ENCODE peak calls at places on chromosome 16, in seven cellular contexts. G is CD4-positive, CD25-positive, alpha-beta regulatory T cell; O is IMR-90; U is caudate nucleus; R is thoracic aorta; K is kidney; A is suprapubic skin. N is an unnamed sample.
A peak's percentile ranks its signal among the peaks of the same experiment; 100 is the strongest.

GRCh38 chr16:66204761-66205160 is 161.7 kb upstream of the CDH5 start:
- DNase-seq in G (no peak), U (no peak), O (no peak), A (no peak), K (no peak), R (no peak), N (no peak)

GRCh38 chr16:51762081-51762995 is 611.3 kb upstream of the SALL1 start:
- DNase-seq in U (peak; percentile 68), G (no peak), A (peak; percentile 78), O (peak; percentile 70), R (no peak), K (peak; percentile 91), N (no peak)

GRCh38 chr16:5042574-5043171 is 8.9 kb upstream of the NAGPA start:
- DNase-seq in U (peak; percentile 37), K (peak; percentile 26), A (no peak), O (peak; percentile 60), G (no peak), R (no peak), N (no peak)

GRCh38 chr16:64892843-64893242 is 229.0 kb downstream of the CDH11 start:
- DNase-seq in G (no peak), O (peak; percentile 93), R (no peak), A (no peak), K (no peak), U (no peak), N (no peak)

GRCh38 chr16:67547423-67548264 is 14.7 kb upstream of the CTCF start:
- DNase-seq in K (peak; percentile 79), R (no peak), G (peak; percentile 48), U (no peak), O (no peak), A (no peak), N (peak; percentile 63)

GRCh38 chr16:73196670-73197069 is 148.7 kb upstream of the ZFHX3 start:
- DNase-seq in A (no peak), O (peak; percentile 53), K (no peak), U (peak; percentile 20), R (peak; percentile 45), G (no peak), N (no peak)

GRCh38 chr16:77434365-77435239 is at the start of gene ADAMTS18:
- DNase-seq in A (no peak), O (no peak), R (no peak), G (no peak), K (peak; percentile 60), U (no peak), N (no peak)

GRCh38 chr16:48317614-48318013 is 67.6 kb downstream of the SIAH1 start:
- DNase-seq in K (no peak), G (no peak), A (no peak), U (no peak), R (no peak), O (peak; percentile 76), N (no peak)

GRCh38 chr16:46638947-46639925 is 18.1 kb upstream of the SHCBP1 start:
- DNase-seq in R (no peak), O (peak; percentile 73), G (no peak), U (no peak), K (no peak), A (no peak), N (no peak)

GRCh38 chr16:24539850-24540484 is 601 bp downstream of the RBBP6 start:
- DNase-seq in K (peak; percentile 90), G (peak; percentile 51), O (peak; percentile 19), A (peak; percentile 84), U (peak; percentile 77), R (no peak), N (no peak)

GRCh38 chr16:7367309-7367708 is 34.7 kb downstream of the RBFOX1 start:
- DNase-seq in O (no peak), U (no peak), A (no peak), R (no peak), K (no peak), G (no peak), N (no peak)

GRCh38 chr16:4377573-4378146 is 6.0 kb downstream of the VASN start:
- DNase-seq in U (no peak), O (no peak), A (no peak), R (no peak), G (no peak), K (no peak), N (no peak)

GRCh38 chr16:14050297-14051027 is 20.7 kb upstream of the MRTFB start:
- DNase-seq in A (no peak), U (no peak), K (no peak), R (no peak), G (no peak), O (peak; percentile 14), N (no peak)

GRCh38 chr16:58022601-58023371 is 2.8 kb upstream of the MMP15 start:
- DNase-seq in O (peak; percentile 68), G (no peak), U (peak; percentile 53), A (no peak), K (peak; percentile 84), R (no peak), N (no peak)

GRCh38 chr16:57859331-57859730 is 57.0 kb upstream of the KIFC3 start:
- DNase-seq in O (peak; percentile 34), U (no peak), A (no peak), K (no peak), R (no peak), G (no peak), N (no peak)

GRCh38 chr16:15757630-15758251 is 99.1 kb downstream of the MYH11 start:
- DNase-seq in O (no peak), R (no peak), U (no peak), K (peak; percentile 61), A (no peak), G (no peak), N (no peak)

GRCh38 chr16:84845496-84846002 is 25.8 kb downstream of the CRISPLD2 start:
- DNase-seq in G (no peak), O (no peak), A (no peak), U (no peak), R (no peak), K (no peak), N (no peak)

GRCh38 chr16:81061307-81061640 is 15.8 kb downstream of the C16orf46 start:
- DNase-seq in K (no peak), A (no peak), R (no peak), O (no peak), U (no peak), G (no peak), N (no peak)

DNA sequence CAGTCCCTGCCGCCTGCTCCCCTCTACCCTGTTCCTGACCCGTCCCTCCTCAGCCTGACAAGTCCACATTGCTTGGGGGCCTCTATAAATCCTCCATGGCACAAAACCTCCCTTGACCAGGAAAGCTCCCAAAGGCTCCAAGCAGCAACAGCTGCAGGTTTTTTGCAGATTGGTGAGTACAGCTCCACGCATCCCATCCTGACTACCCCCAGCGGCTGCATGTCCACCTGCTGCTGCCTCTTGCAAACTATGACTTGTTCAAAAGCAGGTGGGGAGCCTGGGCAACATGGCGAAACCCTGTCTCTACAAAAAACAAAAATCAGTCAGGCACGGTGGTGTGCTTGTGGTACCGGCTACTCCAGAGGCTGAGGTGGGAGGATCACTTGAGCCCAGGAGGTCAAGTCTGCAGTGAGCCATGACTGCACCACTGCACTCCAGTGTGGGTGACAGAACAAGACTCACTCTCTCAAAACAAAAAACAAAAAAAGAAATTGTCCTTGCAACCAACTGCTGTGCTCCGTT is 122.8 kb downstream of the ANKRD11 start:
- DNase-seq in A (no peak), O (no peak), K (peak; percentile 28), U (no peak), G (no peak), R (no peak), N (no peak)
- H3K27ac ChIP-seq in A (no peak overlapping the region), O (no peak overlapping the region), K (no peak overlapping the region), U (no peak overlapping the region), G (no peak overlapping the region), R (no peak overlapping the region), N (no peak overlapping the region)

GRCh38 chr16:49701867-49702494 is 153.9 kb downstream of the ZNF423 start:
- DNase-seq in K (no peak), U (no peak), G (no peak), R (no peak), A (peak; percentile 87), O (no peak), N (no peak)
- H3K27ac ChIP-seq in K (no peak overlapping the region), U (no peak overlapping the region), G (no peak overlapping the region), R (peak overlapping the region; percentile 86), A (peak overlapping the region; percentile 43), O (no peak overlapping the region), N (no peak overlapping the region)

DNA sequence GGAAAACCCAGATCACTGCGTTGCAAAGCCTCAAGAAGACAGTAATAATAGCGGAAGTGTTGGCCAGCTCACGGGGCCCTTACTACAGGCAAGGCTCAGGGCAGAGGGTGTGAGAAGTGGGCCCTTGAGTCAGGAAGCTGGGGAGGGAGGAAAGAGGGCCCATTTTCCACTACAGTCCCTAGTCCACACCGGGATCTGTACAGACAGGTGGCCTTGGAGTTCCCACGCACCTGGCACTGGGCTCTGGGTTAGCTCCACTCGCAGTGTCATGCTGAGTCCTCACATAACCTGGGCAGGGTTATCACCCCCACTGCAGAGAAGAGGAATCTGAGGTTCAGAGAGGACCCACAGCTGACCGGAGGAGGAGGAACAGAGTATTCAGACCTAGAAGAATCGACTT is 16.8 kb upstream of the MTSS2 start:
- DNase-seq in R (no peak), G (no peak), O (no peak), A (no peak), U (no peak), K (no peak), N (no peak)
- H3K27ac ChIP-seq in R (peak overlapping the region; percentile 87), G (no peak overlapping the region), O (peak overlapping the region; percentile 80), A (peak overlapping the region; percentile 90), U (peak overlapping the region; percentile 65), K (peak overlapping the region; percentile 35), N (no peak overlapping the region)

DNA sequence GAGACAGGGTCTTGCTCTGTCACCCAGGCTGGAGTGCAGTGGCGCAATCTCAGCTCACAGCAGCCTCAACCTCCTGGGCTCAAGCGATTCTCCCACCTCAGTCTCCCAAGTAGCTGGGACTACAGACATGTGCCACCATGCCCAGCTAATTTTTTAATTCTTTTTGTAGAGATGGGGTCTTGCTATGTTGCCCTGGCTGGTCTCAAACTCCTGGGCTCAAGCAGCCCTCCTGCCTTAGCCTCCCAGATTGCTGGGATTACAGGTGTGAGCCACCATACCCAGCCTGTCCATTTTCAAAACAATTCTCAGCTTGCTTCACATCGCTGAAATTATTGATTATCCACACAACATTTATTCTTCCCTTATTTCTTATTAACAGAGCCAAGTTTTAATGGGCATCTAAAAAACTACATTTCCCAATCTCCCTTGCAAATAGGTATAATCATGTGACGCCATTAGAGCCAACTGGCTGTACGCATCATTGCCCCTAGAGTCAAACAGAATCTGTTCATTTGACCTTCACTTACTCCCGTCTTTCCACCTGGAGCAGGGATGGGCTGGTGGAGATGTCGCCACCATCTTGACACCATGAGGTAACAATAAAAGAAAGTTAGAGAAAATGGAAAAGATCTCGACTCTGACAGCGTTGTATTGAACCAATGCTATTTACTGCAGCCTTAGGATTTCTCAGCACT is 148.0 kb upstream of the FOXF1 start:
- DNase-seq in A (no peak), U (no peak), K (no peak), G (no peak), O (no peak), R (no peak), N (no peak)
- H3K27ac ChIP-seq in A (no peak overlapping the region), U (no peak overlapping the region), K (no peak overlapping the region), G (no peak overlapping the region), O (peak overlapping the region; percentile 81), R (no peak overlapping the region), N (no peak overlapping the region)

N was measured in CD4-positive, alpha-beta T cell.